ENCODE peak calls at places on chromosomes 4 and X, in five cellular contexts. I, J, Q, V and O are unnamed samples.
A peak's percentile ranks its signal among the peaks of the same experiment; 100 is the strongest.

GRCh38 chr4:62814510-62815047 is 1594.7 kb downstream of the TECRL start:
- DNase-seq in V (no peak), I (no peak), Q (no peak), J (no peak), O (no peak)

GRCh38 chr4:140504261-140504660 is 6.2 kb upstream of the MGAT4D start:
- DNase-seq in I (no peak), Q (no peak), J (no peak), V (no peak), O (no peak)

GRCh38 chr4:156620786-156621185 is 350.8 kb downstream of the PDGFC start:
- DNase-seq in I (no peak), V (no peak), Q (no peak), J (no peak), O (no peak)

GRCh38 chr4:176277162-176277904 is 8.3 kb upstream of the ASB5 start:
- DNase-seq in V (peak; percentile 71), Q (no peak), I (no peak), J (peak; percentile 47), O (peak; percentile 70)

GRCh38 chr4:71568131-71568530 is 215.7 kb downstream of the GC start:
- DNase-seq in I (no peak), Q (no peak), J (no peak), V (no peak), O (no peak)

GRCh38 chr4:173990879-173991231 is 292.6 kb downstream of the FBXO8 start:
- DNase-seq in Q (no peak), J (no peak), I (no peak), V (peak; percentile 35), O (no peak)

GRCh38 chr4:53974561-53974960 is 89.8 kb downstream of the CHIC2 start:
- DNase-seq in Q (no peak), J (no peak), V (no peak), I (no peak), O (no peak)

GRCh38 chr4:12110607-12111006 is 681.9 kb upstream of the HS3ST1 start:
- DNase-seq in J (no peak), Q (no peak), V (no peak), I (no peak), O (no peak)

GRCh38 chrX:40047485-40047884 is 50.3 kb downstream of the BCOR start:
- DNase-seq in J (no peak), Q (no peak), I (no peak), V (no peak), O (no peak)

GRCh38 chr4:42716996-42717395 is 60.1 kb upstream of the ATP8A1 start:
- DNase-seq in V (no peak), I (no peak), J (no peak), Q (no peak), O (no peak)

GRCh38 chr4:147547314-147548056 is 66.6 kb downstream of the EDNRA start:
- DNase-seq in V (no peak), I (no peak), J (peak; percentile 78), Q (no peak), O (peak; percentile 56)

GRCh38 chr4:40439519-40439918 is 104.4 kb downstream of the CHRNA9 start:
- DNase-seq in V (no peak), Q (no peak), J (no peak), I (no peak), O (peak; percentile 46)

GRCh38 chrX:46917634-46918033 is 5.4 kb downstream of the JADE3 start:
- DNase-seq in J (no peak), Q (no peak), V (no peak), I (no peak), O (no peak)

GRCh38 chr4:169975131-169975836 is 50.9 kb downstream of the MFAP3L start:
- DNase-seq in V (no peak), J (no peak), Q (no peak), I (no peak), O (no peak)

GRCh38 chrX:65871671-65872311 is 168.1 kb downstream of the VSIG4 start:
- DNase-seq in I (no peak), V (no peak), Q (no peak), J (peak; percentile 87), O (peak; percentile 85)

GRCh38 chr4:130511776-130512175 is 1415.8 kb downstream of the C4orf33 start:
- DNase-seq in V (no peak), I (no peak), J (no peak), Q (no peak), O (no peak)

GRCh38 chrX:123188081-123188480 is 4.0 kb downstream of the GRIA3 start:
- DNase-seq in J (peak; percentile 41), I (no peak), Q (no peak), V (no peak), O (peak; percentile 37)

GRCh38 chrX:13360146-13360545 is 40.3 kb upstream of the ATXN3L start:
- DNase-seq in J (no peak), V (no peak), I (no peak), Q (no peak), O (no peak)

GRCh38 chr4:155900402-155900801 is 3.1 kb upstream of the TDO2 start:
- DNase-seq in J (peak; percentile 54), I (no peak), Q (no peak), V (no peak), O (peak; percentile 66)

GRCh38 chr4:124564121-124564520 is 148.4 kb downstream of the ANKRD50 start:
- DNase-seq in I (no peak), Q (no peak), V (no peak), J (no peak), O (no peak)

GRCh38 chr4:83276299-83277040 is 8.1 kb downstream of the COQ2 start:
- DNase-seq in I (no peak), Q (no peak), V (no peak), J (no peak), O (no peak)

GRCh38 chr4:130486186-130486585 is 1390.2 kb downstream of the C4orf33 start:
- DNase-seq in J (no peak), I (no peak), V (no peak), Q (no peak), O (peak; percentile 7)

GRCh38 chr4:174314770-174315169 is 31.1 kb downstream of the CEP44 start:
- DNase-seq in I (no peak), Q (no peak), V (no peak), J (peak; percentile 80), O (peak; percentile 85)

GRCh38 chrX:8783100-8784098 is 17.8 kb downstream of the FAM9A start:
- DNase-seq in V (no peak), I (no peak), Q (no peak), J (no peak), O (peak; percentile 39)

GRCh38 chr4:173399016-173399415 is at the start of gene SCRG1:
- DNase-seq in V (no peak), J (no peak), Q (no peak), I (no peak), O (no peak)

GRCh38 chr4:186792994-186793393 is 69.3 kb upstream of the FAT1 start:
- DNase-seq in J (no peak), Q (no peak), V (no peak), I (no peak), O (no peak)

GRCh38 chr4:47551682-47552081 is 66.6 kb downstream of the ATP10D start:
- DNase-seq in V (no peak), I (no peak), J (peak; percentile 75), Q (no peak), O (peak; percentile 40)

GRCh38 chrX:40088299-40088625 is 9.5 kb downstream of the BCOR start:
- DNase-seq in Q (no peak), J (no peak), I (no peak), V (no peak), O (no peak)

GRCh38 chrX:41301438-41301824 is 32.5 kb upstream of the DDX3X start:
- DNase-seq in I (no peak), J (no peak), Q (no peak), V (no peak), O (no peak)

GRCh38 chrX:71366674-71367256 is 608 bp downstream of the TAF1 start:
- DNase-seq in J (peak; percentile 1), Q (no peak), V (no peak), I (no peak), O (peak; percentile 19)
- H3K4me3 ChIP-seq in J (peak overlapping the region; percentile 81), Q (peak overlapping the region; percentile 81), V (peak overlapping the region; percentile 69), I (peak overlapping the region; percentile 76), O (peak overlapping the region; percentile 79)

GRCh38 chr4:154315741-154316140 is 175.9 kb downstream of the DCHS2 start:
- DNase-seq in Q (no peak), J (no peak), V (no peak), I (no peak), O (no peak)

GRCh38 chr4:154313004-154313587 is 178.5 kb downstream of the DCHS2 start:
- DNase-seq in I (no peak), J (no peak), Q (no peak), V (no peak), O (no peak)

GRCh38 chr4:154317600-154317999 is 174.0 kb downstream of the DCHS2 start:
- DNase-seq in I (no peak), Q (no peak), J (no peak), V (no peak), O (no peak)

GRCh38 chr4:154312246-154312645 is 179.4 kb downstream of the DCHS2 start:
- DNase-seq in V (no peak), I (no peak), Q (no peak), J (no peak), O (no peak)

GRCh38 chr4:154314248-154314647 is 177.4 kb downstream of the DCHS2 start:
- DNase-seq in V (no peak), Q (no peak), J (peak; percentile 34), I (no peak), O (peak; percentile 38)
- TF ChIP-seq CTCF in V (no peak), Q (no peak), J (peak; percentile 23), I (no peak), O (peak; percentile 42)

GRCh38 chr4:985123-985830 is 1.6 kb upstream of the IDUA start:
- DNase-seq in Q (no peak), J (peak; percentile 39), I (no peak), V (peak; percentile 88), O (peak; percentile 66)
- H3K4me3 ChIP-seq in Q (peak overlapping the region; percentile 45), J (peak overlapping the region; percentile 27), I (no peak overlapping the region), V (peak overlapping the region; percentile 43), O (peak overlapping the region; percentile 25)

DNA sequence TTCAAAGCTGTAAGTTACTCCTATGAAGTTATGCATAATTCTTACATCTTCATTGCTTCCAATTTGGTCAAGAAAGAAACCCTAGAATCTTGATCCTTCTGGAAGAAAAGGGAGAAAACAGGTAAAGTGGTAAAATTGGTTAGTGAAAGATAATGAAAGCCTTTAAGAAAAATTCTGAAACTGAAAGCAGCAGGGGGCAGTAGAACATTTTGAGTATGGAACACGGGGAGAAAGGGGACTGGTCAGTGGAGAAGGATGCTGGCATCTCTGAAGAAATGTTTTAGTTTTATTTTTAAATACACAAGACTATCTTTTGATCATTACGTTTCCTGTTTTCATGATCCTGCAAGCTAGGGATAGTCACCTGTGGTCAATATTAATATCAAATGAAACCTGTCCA is 54.3 kb downstream of the SLIT2 start:
- DNase-seq in V (no peak), I (no peak), J (no peak), Q (no peak), O (peak; percentile 33)
- TF ChIP-seq CTCF in V (no peak), I (no peak), J (peak; percentile 21), Q (peak; percentile 11), O (peak; percentile 18)